ENCODE peak calls at places on chromosomes 13 and 19, in five cellular contexts. H is breast epithelium, F is amniotic stem cell, K is amniotic epithelial cell, J is C1 segment of cervical spinal cord. C is an unnamed sample.

GRCh38 chr13:109977212-109977968 is 191.0 kb upstream of the IRS2 start:
- DNase-seq in H (no peak), F (no peak), K (no peak), J (no peak), C (no peak)

GRCh38 chr19:52028027-52028779 is at the start of gene ZNF614:
- DNase-seq in H (peak), F (peak), K (peak), J (peak), C (peak)

GRCh38 chr13:33466262-33466661 is 180.7 kb upstream of the STARD13 start:
- DNase-seq in H (no peak), F (no peak), K (no peak), J (no peak), C (no peak)

GRCh38 chr13:85132986-85133385 is 666.2 kb downstream of the SLITRK6 start:
- DNase-seq in H (no peak), F (no peak), K (no peak), J (no peak), C (no peak)

GRCh38 chr13:112813552-112813951 is 123.7 kb downstream of the ATP11A start:
- DNase-seq in H (no peak), F (no peak), K (no peak), J (no peak), C (no peak)

GRCh38 chr13:97030705-97031452 is 36.6 kb upstream of the OXGR1 start:
- DNase-seq in H (no peak), F (no peak), K (peak), J (no peak), C (peak)

GRCh38 chr13:90365130-90365529 is 982.4 kb upstream of the MIR17HG start:
- DNase-seq in H (no peak), F (no peak), K (peak), J (no peak), C (no peak)

GRCh38 chr19:38211779-38212178 is 12.2 kb downstream of the DPF1 start:
- DNase-seq in H (no peak), F (no peak), K (no peak), J (no peak), C (no peak)

GRCh38 chr13:99361197-99361596 is 54.0 kb upstream of the GPR183 start:
- DNase-seq in H (no peak), F (no peak), K (no peak), J (no peak), C (no peak)

GRCh38 chr19:35195822-35196221 is 32.7 kb downstream of the FAM187B start:
- DNase-seq in H (no peak), F (no peak), K (no peak), J (no peak), C (peak)

GRCh38 chr13:75481176-75482069 is 546 bp downstream of the TBC1D4 start:
- DNase-seq in H (no peak), F (no peak), K (no peak), J (peak), C (peak)

GRCh38 chr19:33905473-33905936 is 108.8 kb downstream of the KCTD15 start:
- DNase-seq in H (peak), F (no peak), K (no peak), J (no peak), C (peak)

GRCh38 chr19:52343548-52343947 is 7.5 kb downstream of the ZNF610 start:
- DNase-seq in H (no peak), F (no peak), K (peak), J (peak), C (peak)

GRCh38 chr19:50349277-50350057 is 16.0 kb downstream of the NAPSA start:
- DNase-seq in H (no peak), F (no peak), K (no peak), J (no peak), C (no peak)